ENCODE peak calls at places on chromosomes 12 and 14, in four cellular contexts. L, K, G and H are unnamed samples.

GRCh38 chr12:2376855-2377657 is 324.3 kb downstream of the CACNA1C start:
- DNase-seq in L (peak; percentile 77), K (no peak), G (no peak), H (peak; percentile 29)

GRCh38 chr14:104971447-104972240 is 6.5 kb downstream of the AHNAK2 start:
- DNase-seq in G (no peak), K (no peak), L (no peak), H (no peak)

GRCh38 chr14:62943202-62943601 is 102.1 kb downstream of the KCNH5 start:
- DNase-seq in K (no peak), L (no peak), G (no peak), H (no peak)

GRCh38 chr14:42517786-42518530 is 911.3 kb downstream of the LRFN5 start:
- DNase-seq in K (no peak), L (no peak), G (no peak), H (no peak)

GRCh38 chr12:49950310-49951251 is at the start of gene AQP2:
- DNase-seq in G (peak; percentile 64), K (no peak), L (no peak), H (no peak)

GRCh38 chr12:7835116-7835515 is 37.6 kb downstream of the SLC2A14 start:
- DNase-seq in K (no peak), G (no peak), L (no peak), H (no peak)

GRCh38 chr12:103780093-103780440 is 61.0 kb downstream of the NT5DC3 start:
- DNase-seq in K (no peak), L (no peak), G (no peak), H (no peak)

GRCh38 chr12:50604640-50604920 is 99.8 kb downstream of the DIP2B start:
- DNase-seq in L (no peak), K (no peak), G (no peak), H (no peak)

GRCh38 chr14:52918486-52918885 is 32.4 kb downstream of the FERMT2 start:
- DNase-seq in G (no peak), K (no peak), L (no peak), H (no peak)

GRCh38 chr12:99600388-99600787 is 47.2 kb upstream of the GARIN6 start:
- DNase-seq in K (no peak), G (no peak), L (no peak), H (no peak)

GRCh38 chr14:35341454-35342159 is 49.4 kb downstream of the PSMA6 start:
- DNase-seq in G (peak; percentile 73), L (peak; percentile 58), K (no peak), H (no peak)

GRCh38 chr14:21070083-21070609 is at the start of gene ARHGEF40:
- DNase-seq in K (peak; percentile 81), L (peak; percentile 58), G (peak; percentile 87), H (no peak)

GRCh38 chr12:53218551-53219114 is 11.6 kb upstream of the ITGB7 start:
- DNase-seq in K (peak; percentile 42), L (no peak), G (no peak), H (no peak)
- TF ChIP-seq TEAD4 in K (no peak), L (no peak), G (no peak), H (no peak)

GRCh38 chr14:59376691-59377090 is 88.5 kb downstream of the GPR135 start:
- DNase-seq in L (no peak), K (no peak), G (no peak), H (no peak)

GRCh38 chr14:59374048-59374447 is 91.1 kb downstream of the GPR135 start:
- DNase-seq in K (no peak), G (no peak), L (no peak), H (no peak)

GRCh38 chr14:59377485-59377884 is 87.7 kb downstream of the GPR135 start:
- DNase-seq in L (no peak), K (no peak), G (no peak), H (no peak)

GRCh38 chr14:59377991-59378720 is 87.0 kb downstream of the GPR135 start:
- DNase-seq in K (no peak), L (no peak), G (no peak), H (no peak)
- TF ChIP-seq TEAD4 in K (no peak), L (no peak), G (no peak), H (no peak)

GRCh38 chr12:96456265-96456974 is 33.0 kb upstream of the CFAP54 start:
- DNase-seq in L (no peak), G (no peak), K (no peak), H (no peak)
- TF ChIP-seq TEAD4 in L (no peak), G (no peak), K (no peak), H (no peak)

GRCh38 chr12:53965251-53966069 is 7.5 kb upstream of the HOXC11 start:
- DNase-seq in L (peak; percentile 85), G (no peak), K (no peak), H (no peak)

GRCh38 chr12:53964315-53964713 is 8.6 kb upstream of the HOXC11 start:
- DNase-seq in K (no peak), G (no peak), L (no peak), H (no peak)

GRCh38 chr12:53967451-53968059 is 5.4 kb upstream of the HOXC11 start:
- DNase-seq in K (no peak), L (no peak), G (no peak), H (no peak)

GRCh38 chr12:53966385-53967133 is 6.4 kb upstream of the HOXC11 start:
- DNase-seq in L (no peak), K (no peak), G (no peak), H (peak; percentile 59)

DNA sequence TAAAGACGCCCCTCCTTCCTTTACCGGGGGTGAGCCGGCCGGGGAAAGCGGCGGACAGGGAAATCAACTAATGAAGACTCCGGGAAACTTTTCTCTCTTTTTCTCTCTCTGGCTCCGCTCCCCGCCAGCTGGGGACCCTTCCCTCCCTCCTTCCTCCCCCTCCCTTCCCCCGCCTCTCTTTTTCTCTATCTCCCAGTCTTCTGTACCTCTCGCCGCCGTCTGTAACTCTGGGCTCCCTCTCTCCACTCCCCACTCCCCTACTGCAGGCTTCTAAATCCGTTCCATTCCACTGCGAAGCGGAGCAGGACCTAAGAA is 6.9 kb upstream of the HOXC11 start:
- DNase-seq in K (no peak), L (peak; percentile 63), G (no peak), H (no peak)
- TF ChIP-seq TEAD4 in K (no peak), L (no peak), G (no peak), H (no peak)

GRCh38 chr12:132166801-132167591 is 22.7 kb downstream of the NOC4L start:
- DNase-seq in K (no peak), L (peak; percentile 5), G (no peak), H (no peak)

GRCh38 chr12:132169376-132169775 is 25.1 kb downstream of the NOC4L start:
- DNase-seq in K (no peak), L (no peak), G (no peak), H (no peak)

GRCh38 chr12:132167610-132168310 is 23.5 kb downstream of the NOC4L start:
- DNase-seq in L (peak; percentile 12), G (no peak), K (no peak), H (no peak)

GRCh38 chr12:132170094-132170636 is 25.9 kb downstream of the NOC4L start:
- DNase-seq in L (no peak), G (no peak), K (no peak), H (no peak)

GRCh38 chr12:132168311-132169031 is 24.2 kb downstream of the NOC4L start:
- DNase-seq in G (no peak), L (peak; percentile 8), K (no peak), H (no peak)
- TF ChIP-seq TEAD4 in G (no peak), L (no peak), K (no peak), H (no peak)

GRCh38 chr12:107369679-107370078 is 276.3 kb upstream of the CRY1 start:
- DNase-seq in G (no peak), L (no peak), K (no peak), H (no peak)
- TF ChIP-seq TEAD4 in G (no peak), L (no peak), K (no peak), H (no peak)

GRCh38 chr12:9120487-9121184 is 4.9 kb upstream of the A2M start:
- DNase-seq in G (no peak), L (no peak), K (no peak), H (no peak)

GRCh38 chr12:9122166-9122609 is 6.5 kb upstream of the A2M start:
- DNase-seq in G (no peak), K (no peak), L (no peak), H (no peak)

GRCh38 chr12:9115731-9116689 is at the start of gene A2M:
- DNase-seq in L (no peak), G (no peak), K (no peak), H (no peak)

GRCh38 chr12:9114946-9115345 is 773 bp downstream of the A2M start:
- DNase-seq in L (no peak), K (no peak), G (no peak), H (no peak)

DNA sequence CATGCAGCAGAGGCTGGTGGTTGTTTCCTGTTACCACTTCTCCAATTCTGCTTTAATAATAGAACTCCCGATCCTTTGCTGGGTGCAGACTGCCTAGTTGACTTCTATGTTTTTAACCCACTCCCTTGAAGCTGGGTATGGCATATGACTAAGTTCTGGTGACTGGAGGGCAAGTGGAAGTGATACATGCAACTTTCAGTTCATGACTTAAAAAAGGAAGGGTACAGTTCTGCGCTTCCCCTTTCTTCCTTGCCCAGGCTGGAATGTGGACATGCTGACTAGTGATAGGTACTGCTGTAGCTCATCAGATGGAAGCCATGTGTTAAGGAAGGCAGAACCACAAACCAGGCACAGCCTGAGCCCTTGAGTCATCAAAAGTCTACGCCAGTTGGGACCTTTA is 2.4 kb upstream of the A2M start:
- DNase-seq in G (no peak), L (no peak), K (no peak), H (no peak)
- TF ChIP-seq TEAD4 in G (no peak), L (no peak), K (no peak), H (no peak)

DNA sequence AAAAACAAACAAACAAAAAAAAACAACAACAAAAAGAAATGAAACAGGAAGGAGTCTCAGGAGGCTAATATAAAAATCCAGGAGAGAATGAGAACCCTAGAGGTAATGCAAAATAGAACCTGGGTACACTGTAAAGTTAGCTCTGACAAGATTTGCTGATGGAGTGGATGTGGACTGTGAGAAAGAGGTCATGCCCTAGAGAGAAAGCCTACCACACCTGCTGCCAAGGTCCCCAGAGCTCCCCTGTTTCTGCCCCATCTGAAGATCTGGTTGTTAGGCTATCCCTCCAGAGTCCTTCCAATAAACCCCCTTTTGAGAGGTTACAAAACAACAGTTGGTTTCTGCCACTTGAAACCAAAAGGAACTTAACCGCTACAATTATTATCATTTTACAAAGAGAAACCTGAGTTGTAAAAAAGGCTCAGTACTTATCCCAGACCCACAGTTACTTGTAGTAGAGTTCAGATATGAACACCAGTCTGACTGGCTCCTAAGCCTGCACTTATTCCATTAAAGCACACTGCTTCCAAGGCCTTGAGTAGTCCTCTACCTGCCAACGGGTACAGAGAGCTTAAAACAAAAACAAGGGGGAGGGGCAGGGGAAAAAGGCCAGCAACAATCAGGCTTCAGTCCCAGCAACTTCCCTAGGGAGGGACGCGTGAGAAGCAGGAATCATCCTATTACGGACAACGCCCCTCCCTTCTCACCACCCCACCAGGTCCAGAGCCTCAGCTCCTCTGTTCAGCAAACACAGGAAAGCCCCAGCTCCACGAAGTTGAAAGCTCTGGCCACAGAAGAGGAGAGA is 27.7 kb downstream of the PPP1R13B start:
- DNase-seq in L (peak; percentile 62), G (peak; percentile 24), K (no peak), H (peak; percentile 52)
- TF ChIP-seq TEAD4 in L (no peak), G (no peak), K (no peak), H (no peak)

GRCh38 chr14:58171090-58171489 is 19.1 kb upstream of the ARMH4 start:
- DNase-seq in G (peak; percentile 70), K (peak; percentile 95), L (peak; percentile 92), H (peak; percentile 83)
- TF ChIP-seq TEAD4 in G (no peak), K (peak; percentile 41), L (no peak), H (no peak)